ENCODE peak calls at places on chromosome 5, in five cellular contexts. M, R, L, D and B are unnamed samples.

GRCh38 chr5:137415231-137415681 is 83.9 kb downstream of the SPOCK1 start:
- DNase-seq in R (peak; percentile 70), L (no peak), D (no peak), M (no peak), B (peak; percentile 88)

GRCh38 chr5:40879163-40879942 is 29.9 kb upstream of the C7 start:
- DNase-seq in R (peak; percentile 45), M (no peak), D (no peak), L (no peak), B (peak; percentile 63)

GRCh38 chr5:14659821-14660607 is 4.5 kb upstream of the OTULIN start:
- DNase-seq in R (peak; percentile 89), L (no peak), D (no peak), M (no peak), B (peak; percentile 86)

GRCh38 chr5:23742701-23743100 is 235.3 kb downstream of the PRDM9 start:
- DNase-seq in L (no peak), M (no peak), D (no peak), R (no peak), B (no peak)

GRCh38 chr5:170268884-170269283 is 28.7 kb downstream of the LCP2 start:
- DNase-seq in D (no peak), R (no peak), M (no peak), L (no peak), B (no peak)

GRCh38 chr5:80711938-80712337 is 57.2 kb upstream of the DHFR start:
- DNase-seq in L (no peak), M (no peak), D (no peak), R (peak; percentile 34), B (peak; percentile 21)

GRCh38 chr5:18745591-18745987 is 1111.3 kb downstream of the TAF11L14 start:
- DNase-seq in L (no peak), R (no peak), D (peak; percentile 76), M (no peak), B (peak; percentile 1)

GRCh38 chr5:149416977-149417713 is 38.1 kb upstream of the IL17B start:
- DNase-seq in D (no peak), L (no peak), M (no peak), R (peak; percentile 91), B (no peak)

GRCh38 chr5:55218966-55219365 is 8.1 kb downstream of the MCIDAS start:
- DNase-seq in D (peak; percentile 72), R (no peak), L (no peak), M (no peak), B (no peak)

GRCh38 chr5:179568731-179569130 is 18.4 kb downstream of the RUFY1 start:
- DNase-seq in M (no peak), D (no peak), R (peak; percentile 50), L (no peak), B (no peak)

GRCh38 chr5:97529354-97529753 is 346.3 kb upstream of the RIOK2 start:
- DNase-seq in D (no peak), L (no peak), M (no peak), R (no peak), B (no peak)

GRCh38 chr5:82384025-82384750 is 106.0 kb upstream of the RPS23 start:
- DNase-seq in M (no peak), R (no peak), L (no peak), D (no peak), B (peak; percentile 38)

GRCh38 chr5:83562817-83563557 is 91.4 kb downstream of the VCAN start:
- DNase-seq in L (no peak), R (peak; percentile 41), M (no peak), D (no peak), B (peak; percentile 81)